ENCODE peak calls at places on chromosomes 3 and 15, in ten cellular contexts. K is iPS-NIHi11; V is NCI-H774; B is HEK293T; R is islet precursor cell; G is effector memory CD8-positive, alpha-beta T cell; M is AG04450; N is H7; E is stimulated activated CD8-positive, alpha-beta memory T cell treated with anti-CD3 and anti-CD28 coated beads, Interleukin-12 subunit alpha, Interleukin-12 subunit beta, amount 100 ng/mL, for 4 hours; A is hepatocyte. T is an unnamed sample.

GRCh38 chr3:152148579-152148978 is 120.2 kb upstream of the MBNL1 start:
- DNase-seq in N (peak; percentile 15), A (no peak), B (no peak), R (no peak), K (no peak), E (no peak), V (no peak), M (no peak), G (no peak), T (no peak)

GRCh38 chr3:179148446-179149238 is 485 bp downstream of the PIK3CA start:
- DNase-seq in B (peak; percentile 19), A (peak; percentile 75), V (peak; percentile 60), R (peak; percentile 73), E (peak; percentile 41), G (peak; percentile 27), M (no peak), N (peak; percentile 65), K (peak; percentile 53), T (peak; percentile 80)

GRCh38 chr15:81002254-81003022 is 1.7 kb downstream of the TLNRD1 start:
- DNase-seq in V (no peak), M (no peak), R (peak; percentile 63), E (no peak), A (no peak), N (peak; percentile 82), B (no peak), K (peak; percentile 57), G (no peak), T (no peak)

GRCh38 chr3:14423197-14423743 is 20.9 kb downstream of the SLC6A6 start:
- DNase-seq in B (no peak), M (no peak), G (no peak), N (no peak), A (peak; percentile 67), V (peak; percentile 23), E (no peak), K (no peak), R (no peak), T (no peak)

GRCh38 chr3:126132751-126133511 is 47.5 kb downstream of the ALDH1L1 start:
- DNase-seq in M (no peak), G (no peak), R (peak; percentile 60), N (peak; percentile 84), K (peak; percentile 58), E (no peak), A (no peak), V (no peak), B (no peak), T (peak; percentile 48)

GRCh38 chr3:195582947-195583346 is 793 bp downstream of the APOD start:
- DNase-seq in N (peak; percentile 73), E (no peak), A (no peak), K (peak; percentile 50), G (no peak), R (peak; percentile 60), V (no peak), M (no peak), B (no peak), T (no peak)

GRCh38 chr3:157961665-157962064 is 144.6 kb downstream of the SHOX2 start:
- DNase-seq in A (no peak), E (no peak), V (no peak), B (no peak), R (no peak), M (no peak), K (no peak), N (no peak), G (no peak), T (no peak)

GRCh38 chr3:191721983-191722382 is 261.0 kb downstream of the PYDC2 start:
- DNase-seq in R (no peak), K (peak; percentile 24), V (no peak), G (no peak), B (no peak), M (no peak), E (no peak), A (peak; percentile 24), N (no peak), T (no peak)

GRCh38 chr3:190053919-190054672 is 66.6 kb downstream of the P3H2 start:
- DNase-seq in N (no peak), B (no peak), K (no peak), A (peak; percentile 39), V (no peak), M (no peak), G (no peak), E (no peak), R (peak; percentile 64), T (no peak)

GRCh38 chr3:33980252-33980651 is 181.8 kb downstream of the PDCD6IP start:
- DNase-seq in E (no peak), A (peak; percentile 54), R (no peak), K (peak; percentile 61), B (no peak), V (peak; percentile 4), G (no peak), M (peak; percentile 67), N (peak; percentile 64), T (no peak)

GRCh38 chr15:66066439-66066838 is 187.1 kb downstream of the MEGF11 start:
- DNase-seq in N (no peak), V (no peak), B (no peak), A (no peak), M (no peak), E (no peak), K (no peak), G (no peak), R (no peak), T (no peak)

GRCh38 chr3:177333535-177334495 is 136.5 kb upstream of the TBL1XR1 start:
- DNase-seq in G (no peak), R (no peak), B (no peak), V (peak; percentile 29), E (no peak), K (no peak), M (no peak), A (no peak), N (no peak), T (no peak)

GRCh38 chr15:56261854-56262509 is 18.3 kb upstream of the RFX7 start:
- DNase-seq in K (no peak), G (no peak), A (no peak), R (no peak), E (no peak), N (no peak), V (no peak), B (no peak), M (no peak), T (no peak)

GRCh38 chr3:46898321-46899150 is 21.0 kb downstream of the PTH1R start:
- DNase-seq in K (peak; percentile 63), R (no peak), V (no peak), B (no peak), E (no peak), G (no peak), A (no peak), M (no peak), N (no peak), T (no peak)

GRCh38 chr3:134359121-134360010 is 14.9 kb downstream of the AMOTL2 start:
- DNase-seq in E (no peak), R (peak; percentile 56), K (no peak), V (no peak), B (no peak), N (peak; percentile 40), M (no peak), G (no peak), A (no peak), T (peak; percentile 52)

GRCh38 chr15:48828906-48829305 is 18.0 kb upstream of the CEP152 start:
- DNase-seq in G (no peak), A (no peak), B (no peak), R (no peak), V (no peak), E (no peak), M (no peak), N (no peak), K (no peak), T (no peak)

GRCh38 chr3:185925353-185925752 is 12.5 kb downstream of the TRA2B start:
- DNase-seq in G (no peak), K (no peak), A (no peak), V (no peak), R (no peak), N (no peak), E (no peak), M (no peak), B (no peak), T (no peak)

GRCh38 chr3:159764211-159765024 is 224.2 kb upstream of the IL12A start:
- DNase-seq in V (peak; percentile 81), A (peak; percentile 80), B (peak; percentile 64), N (peak; percentile 86), G (no peak), K (peak; percentile 62), E (no peak), M (peak; percentile 24), R (peak; percentile 90), T (peak; percentile 80)

GRCh38 chr3:135034291-135034768 is 239.3 kb downstream of the EPHB1 start:
- DNase-seq in G (no peak), K (no peak), A (peak; percentile 18), V (peak; percentile 72), M (no peak), B (no peak), N (no peak), R (no peak), E (no peak), T (no peak)

GRCh38 chr15:64503197-64503596 is 42.8 kb downstream of the ZNF609 start:
- DNase-seq in G (no peak), B (no peak), N (no peak), K (no peak), V (no peak), E (no peak), R (peak; percentile 88), M (peak; percentile 24), A (no peak), T (no peak)

GRCh38 chr3:171862993-171863521 is 19.9 kb downstream of the TMEM212 start:
- DNase-seq in A (no peak), B (no peak), K (no peak), E (no peak), M (no peak), R (no peak), V (no peak), N (no peak), G (no peak), T (no peak)